ENCODE peak calls at places on chromosomes 13 and 19, in seven cellular contexts. F is RKO; Y is Calu3; Q is cardiac muscle cell; P is activated CD4-positive, alpha-beta T cell treated with anti-CD3 and anti-CD28 coated beads, Interleukin-2, amount 10 ng/mL, durations not matched to agents 7 days and 5 days; K is AG10803; B is endothelial cell of umbilical vein. M is an unnamed sample.

GRCh38 chr19:5645409-5645808 is 22.5 kb downstream of the SAFB start:
- DNase-seq in F (no peak), Y (no peak), Q (no peak), P (no peak), K (no peak), B (no peak), M (no peak)

GRCh38 chr13:20193142-20193923 is 595 bp upstream of the GJB2 start:
- DNase-seq in F (no peak), Y (no peak), Q (no peak), P (no peak), K (no peak), B (no peak), M (no peak)

GRCh38 chr13:46530084-46530935 is 22.7 kb upstream of the LRCH1 start:
- DNase-seq in F (no peak), Y (no peak), Q (no peak), P (no peak), K (peak; percentile 22), B (no peak), M (no peak)

GRCh38 chr19:55543567-55543966 is 1.8 kb downstream of the SBK3 start:
- DNase-seq in F (no peak), Y (no peak), Q (no peak), P (no peak), K (no peak), B (no peak), M (no peak)

GRCh38 chr19:43463381-43464088 is 1.9 kb downstream of the LYPD3 start:
- DNase-seq in F (peak; percentile 93), Y (peak; percentile 94), Q (peak; percentile 96), P (peak; percentile 99), K (peak; percentile 85), B (peak; percentile 91), M (no peak)

GRCh38 chr19:29596885-29597525 is 9.1 kb upstream of the POP4 start:
- DNase-seq in F (peak; percentile 51), Y (peak; percentile 24), Q (peak; percentile 37), P (no peak), K (peak; percentile 21), B (no peak), M (no peak)

GRCh38 chr13:111954681-111955411 is 112.1 kb upstream of the SOX1 start:
- DNase-seq in F (no peak), Y (no peak), Q (no peak), P (no peak), K (no peak), B (no peak), M (peak; percentile 69)

GRCh38 chr13:68816715-68817114 is 1290.9 kb upstream of the ATXN8OS start:
- DNase-seq in F (no peak), Y (no peak), Q (no peak), P (no peak), K (no peak), B (no peak), M (no peak)

GRCh38 chr13:113907637-113908617 is 44.1 kb upstream of the GAS6 start:
- DNase-seq in F (no peak), Y (no peak), Q (peak; percentile 32), P (no peak), K (peak; percentile 91), B (no peak), M (no peak)

GRCh38 chr19:40356681-40357595 is 8.4 kb downstream of the PLD3 start:
- DNase-seq in F (no peak), Y (no peak), Q (no peak), P (no peak), K (peak; percentile 28), B (no peak), M (no peak)

GRCh38 chr13:95834134-95834765 is 157.3 kb downstream of the DNAJC3 start:
- DNase-seq in F (peak; percentile 60), Y (peak; percentile 36), Q (peak; percentile 70), P (peak; percentile 65), K (peak; percentile 58), B (peak; percentile 81), M (peak; percentile 21)

GRCh38 chr13:110262082-110262436 is 44.9 kb downstream of the COL4A1 start:
- DNase-seq in F (no peak), Y (no peak), Q (no peak), P (no peak), K (no peak), B (no peak), M (no peak)

GRCh38 chr13:45446181-45446580 is 18.6 kb upstream of the COG3 start:
- DNase-seq in F (no peak), Y (no peak), Q (no peak), P (no peak), K (peak; percentile 75), B (no peak), M (no peak)

GRCh38 chr13:21637296-21637695 is 33.3 kb upstream of the MICU2 start:
- DNase-seq in F (peak; percentile 50), Y (peak; percentile 86), Q (no peak), P (peak; percentile 13), K (no peak), B (no peak), M (no peak)

GRCh38 chr19:4172861-4173473 is 9.4 kb downstream of the SIRT6 start:
- DNase-seq in F (peak; percentile 59), Y (peak; percentile 71), Q (peak; percentile 89), P (peak; percentile 75), K (peak; percentile 11), B (no peak), M (no peak)

GRCh38 chr19:23832717-23833327 is 74.1 kb upstream of the ZNF681 start:
- DNase-seq in F (no peak), Y (no peak), Q (no peak), P (no peak), K (no peak), B (no peak), M (no peak)

GRCh38 chr19:16045171-16045570 is 31.1 kb upstream of the TPM4 start:
- DNase-seq in F (no peak), Y (no peak), Q (no peak), P (no peak), K (no peak), B (no peak), M (no peak)

GRCh38 chr13:64791373-64791772 is 2438.8 kb downstream of the PCDH9 start:
- DNase-seq in F (no peak), Y (no peak), Q (no peak), P (no peak), K (no peak), B (no peak), M (no peak)

GRCh38 chr13:29961036-29961685 is 110.7 kb upstream of the UBL3 start:
- DNase-seq in F (no peak), Y (no peak), Q (no peak), P (no peak), K (no peak), B (no peak), M (no peak)

GRCh38 chr13:98972627-98973026 is 5.2 kb downstream of the DOCK9 start:
- DNase-seq in F (no peak), Y (peak; percentile 31), Q (peak; percentile 66), P (no peak), K (peak; percentile 60), B (peak; percentile 93), M (no peak)

GRCh38 chr13:30668305-30668704 is 50.6 kb downstream of the USPL1 start:
- DNase-seq in F (no peak), Y (no peak), Q (no peak), P (no peak), K (no peak), B (no peak), M (no peak)

GRCh38 chr13:95948646-95949045 is 104.6 kb downstream of the UGGT2 start:
- DNase-seq in F (peak; percentile 52), Y (no peak), Q (no peak), P (no peak), K (peak; percentile 5), B (no peak), M (no peak)

GRCh38 chr13:29847501-29847983 is 2.9 kb downstream of the UBL3 start:
- DNase-seq in F (peak; percentile 70), Y (no peak), Q (peak; percentile 35), P (peak; percentile 18), K (peak; percentile 56), B (peak; percentile 65), M (no peak)

GRCh38 chr13:50589651-50590054 is 253.8 kb downstream of the DLEU7 start:
- DNase-seq in F (peak; percentile 68), Y (no peak), Q (no peak), P (no peak), K (peak; percentile 87), B (no peak), M (no peak)

GRCh38 chr13:65339236-65339635 is 1890.9 kb downstream of the PCDH9 start:
- DNase-seq in F (peak; percentile 49), Y (no peak), Q (no peak), P (no peak), K (no peak), B (no peak), M (no peak)

GRCh38 chr13:109818136-109818535 is 31.8 kb upstream of the IRS2 start:
- DNase-seq in F (no peak), Y (no peak), Q (no peak), P (no peak), K (peak; percentile 47), B (no peak), M (no peak)

GRCh38 chr13:113544071-113544891 is 40.3 kb upstream of the TFDP1 start:
- DNase-seq in F (no peak), Y (no peak), Q (no peak), P (no peak), K (no peak), B (no peak), M (no peak)

GRCh38 chr19:52734340-52734892 is 428 bp downstream of the ZNF611 start:
- DNase-seq in F (peak; percentile 21), Y (peak; percentile 20), Q (peak; percentile 34), P (no peak), K (peak; percentile 1), B (no peak), M (no peak)

GRCh38 chr13:22053053-22053452 is 382.2 kb downstream of the FGF9 start:
- DNase-seq in F (no peak), Y (no peak), Q (no peak), P (no peak), K (no peak), B (no peak), M (no peak)

GRCh38 chr13:43878897-43879322 is 630 bp downstream of the CCDC122 start:
- DNase-seq in F (peak; percentile 71), Y (peak; percentile 33), Q (peak; percentile 60), P (peak; percentile 26), K (peak; percentile 88), B (peak; percentile 64), M (peak; percentile 42)

GRCh38 chr19:17254636-17255035 is 8.9 kb upstream of the NR2F6 start:
- DNase-seq in F (no peak), Y (no peak), Q (no peak), P (no peak), K (no peak), B (no peak), M (no peak)

GRCh38 chr13:48864100-48864499 is 111.6 kb upstream of the FNDC3A start:
- DNase-seq in F (no peak), Y (no peak), Q (no peak), P (no peak), K (no peak), B (no peak), M (no peak)

GRCh38 chr13:36553501-36553900 is 120.3 kb upstream of the SERTM1 start:
- DNase-seq in F (no peak), Y (no peak), Q (no peak), P (no peak), K (no peak), B (no peak), M (no peak)

GRCh38 chr13:42594577-42595571 is 20.9 kb downstream of the TNFSF11 start:
- DNase-seq in F (peak; percentile 62), Y (peak; percentile 45), Q (peak; percentile 81), P (peak; percentile 69), K (peak; percentile 76), B (peak; percentile 62), M (peak; percentile 7)

GRCh38 chr13:59318320-59318930 is 845.3 kb downstream of the DIAPH3 start:
- DNase-seq in F (peak; percentile 54), Y (peak; percentile 52), Q (peak; percentile 87), P (peak; percentile 67), K (peak; percentile 37), B (peak; percentile 86), M (peak; percentile 4)

GRCh38 chr19:15555759-15556633 is 47.7 kb downstream of the CYP4F22 start:
- DNase-seq in F (peak; percentile 94), Y (peak; percentile 94), Q (peak; percentile 86), P (peak; percentile 96), K (peak; percentile 91), B (peak; percentile 96), M (peak; percentile 78)